ENCODE peak calls at places on chromosomes 2 and 18, in ten cellular contexts. N is right atrium auricular region; Z is pancreas; H is breast epithelium; B is tibial artery; U is right lobe of liver; M is adipocyte; R is naive thymus-derived CD4-positive, alpha-beta T cell; Q is IMR-90; A is heart left ventricle. J is an unnamed sample. For H3K4me1, the result is how much of the 10 kb centered on the place peaks cover.

GRCh38 chr2:85792783-85793441 is 39.1 kb downstream of the ATOH8 start:
- DNase-seq in N (no peak), Z (peak), H (no peak), B (peak), U (peak), M (peak), R (no peak), Q (peak), A (no peak), J (peak)

GRCh38 chr2:219634951-219635751 is 7.7 kb downstream of the SLC4A3 start:
- DNase-seq in N (no peak), Z (no peak), H (no peak), B (peak), U (no peak), M (no peak), R (no peak), Q (no peak), A (no peak), J (peak)

GRCh38 chr18:46555724-46556123 is 101.3 kb downstream of the LOXHD1 start:
- DNase-seq in N (no peak), Z (no peak), H (no peak), B (no peak), U (no peak), M (no peak), R (no peak), Q (peak), A (peak), J (no peak)

GRCh38 chr2:46179037-46179621 is 118.1 kb upstream of the EPAS1 start:
- DNase-seq in N (peak), Z (no peak), H (no peak), B (peak), U (peak), M (peak), R (peak), Q (peak), A (peak), J (peak)

GRCh38 chr2:127392133-127392827 is 4.5 kb upstream of the MAP3K2 start:
- DNase-seq in N (no peak), Z (no peak), H (no peak), B (no peak), U (no peak), M (no peak), R (no peak), Q (peak), A (no peak), J (no peak)

GRCh38 chr18:67300498-67300897 is 216.0 kb downstream of the DSEL start:
- DNase-seq in N (no peak), Z (no peak), H (no peak), B (no peak), U (no peak), M (no peak), R (peak), Q (no peak), A (no peak), J (no peak)

GRCh38 chr2:215207791-215208367 is 69.5 kb upstream of the ABCA12 start:
- DNase-seq in N (no peak), Z (no peak), H (no peak), B (no peak), U (no peak), M (no peak), R (no peak), Q (no peak), A (no peak), J (no peak)

GRCh38 chr2:207498427-207498826 is 31.3 kb upstream of the CREB1 start:
- DNase-seq in N (no peak), Z (no peak), H (no peak), B (no peak), U (no peak), M (no peak), R (no peak), Q (no peak), A (no peak), J (no peak)

GRCh38 chr18:45004531-45004930 is 323.8 kb downstream of the SETBP1 start:
- DNase-seq in N (no peak), Z (no peak), H (no peak), B (no peak), U (no peak), M (peak), R (no peak), Q (peak), A (no peak), J (no peak)

GRCh38 chr2:134282638-134283400 is 28.9 kb downstream of the MGAT5 start:
- DNase-seq in N (no peak), Z (no peak), H (no peak), B (no peak), U (no peak), M (no peak), R (peak), Q (no peak), A (no peak), J (no peak)

GRCh38 chr2:164737612-164738081 is 104.0 kb downstream of the COBLL1 start:
- DNase-seq in N (peak), Z (peak), H (no peak), B (peak), U (peak), M (peak), R (no peak), Q (peak), A (peak), J (peak)

GRCh38 chr2:221124542-221125235 is 447.4 kb downstream of the EPHA4 start:
- DNase-seq in N (no peak), Z (no peak), H (no peak), B (no peak), U (no peak), M (peak), R (no peak), Q (no peak), A (peak), J (no peak)

GRCh38 chr2:165617720-165618119 is 148.2 kb downstream of the CSRNP3 start:
- DNase-seq in N (no peak), Z (no peak), H (no peak), B (no peak), U (no peak), M (no peak), R (no peak), Q (no peak), A (no peak), J (no peak)

GRCh38 chr18:48826806-48827205 is 124.0 kb downstream of the SMAD7 start:
- DNase-seq in N (peak), Z (peak), H (peak), B (peak), U (peak), M (no peak), R (no peak), Q (no peak), A (no peak), J (peak)

GRCh38 chr2:230717595-230717994 is 5.0 kb downstream of the CAB39 start:
- DNase-seq in N (no peak), Z (no peak), H (no peak), B (no peak), U (no peak), M (no peak), R (no peak), Q (no peak), A (no peak), J (no peak)

GRCh38 chr2:24771905-24772586 is 21.1 kb downstream of the PTRHD1 start:
- DNase-seq in N (no peak), Z (no peak), H (no peak), B (no peak), U (no peak), M (no peak), R (no peak), Q (no peak), A (no peak), J (no peak)

GRCh38 chr2:72142743-72143440 is 4.8 kb downstream of the CYP26B1 start:
- DNase-seq in N (peak), Z (peak), H (peak), B (peak), U (peak), M (no peak), R (no peak), Q (peak), A (peak), J (peak)

GRCh38 chr2:72144412-72144745 is 3.3 kb downstream of the CYP26B1 start:
- DNase-seq in N (peak), Z (no peak), H (peak), B (no peak), U (no peak), M (no peak), R (no peak), Q (no peak), A (peak), J (peak)

GRCh38 chr2:72144746-72145657 is 2.7 kb downstream of the CYP26B1 start:
- DNase-seq in N (peak), Z (peak), H (peak), B (no peak), U (peak), M (peak), R (no peak), Q (no peak), A (peak), J (peak)

GRCh38 chr2:72141881-72142742 is 5.5 kb downstream of the CYP26B1 start:
- DNase-seq in N (peak), Z (peak), H (no peak), B (no peak), U (peak), M (no peak), R (no peak), Q (no peak), A (no peak), J (no peak)

GRCh38 chr2:72143441-72144356 is 4.0 kb downstream of the CYP26B1 start:
- DNase-seq in N (peak), Z (peak), H (peak), B (no peak), U (peak), M (no peak), R (no peak), Q (no peak), A (no peak), J (no peak)
- H3K4me3 ChIP-seq in N (peak), Z (peak), H (peak), B (peak), U (peak), M (peak), R (no peak), Q (no peak), A (peak), J (peak)

GRCh38 chr2:239216251-239216613 is 184.6 kb downstream of the HDAC4 start:
- DNase-seq in N (no peak), Z (no peak), H (peak), B (no peak), U (no peak), M (no peak), R (no peak), Q (no peak), A (no peak), J (no peak)
- H3K4me1 ChIP-seq in N (under half), Z (under half), H (under half), B (under half), U (under half), M (under half), R (under half), Q (under half), A (under half), J (under half)

DNA sequence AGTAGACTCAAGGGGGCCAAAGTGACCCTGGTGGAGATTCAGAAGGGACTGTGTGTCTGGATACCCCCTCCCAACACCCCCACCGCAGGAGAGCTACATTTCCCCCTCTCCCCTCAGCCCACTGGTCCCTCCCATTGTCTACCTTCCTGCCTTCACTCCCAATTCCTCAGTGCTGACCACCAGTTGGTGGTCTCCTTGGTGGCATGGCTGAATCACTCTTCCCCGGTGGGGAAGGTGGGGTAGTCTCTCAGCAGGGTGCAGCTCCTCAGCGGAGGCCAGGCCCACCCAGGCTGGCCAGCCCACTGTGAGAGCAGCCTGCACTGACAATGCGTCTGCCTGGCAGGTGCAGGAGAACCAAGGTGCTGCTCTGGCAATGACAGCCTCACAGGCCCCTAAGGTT is 62.5 kb upstream of the PAX8 start:
- DNase-seq in N (no peak), Z (no peak), H (no peak), B (no peak), U (no peak), M (no peak), R (no peak), Q (no peak), A (no peak), J (no peak)
- H3K4me3 ChIP-seq in N (no peak), Z (no peak), H (no peak), B (no peak), U (no peak), M (no peak), R (no peak), Q (no peak), A (no peak), J (no peak)

DNA sequence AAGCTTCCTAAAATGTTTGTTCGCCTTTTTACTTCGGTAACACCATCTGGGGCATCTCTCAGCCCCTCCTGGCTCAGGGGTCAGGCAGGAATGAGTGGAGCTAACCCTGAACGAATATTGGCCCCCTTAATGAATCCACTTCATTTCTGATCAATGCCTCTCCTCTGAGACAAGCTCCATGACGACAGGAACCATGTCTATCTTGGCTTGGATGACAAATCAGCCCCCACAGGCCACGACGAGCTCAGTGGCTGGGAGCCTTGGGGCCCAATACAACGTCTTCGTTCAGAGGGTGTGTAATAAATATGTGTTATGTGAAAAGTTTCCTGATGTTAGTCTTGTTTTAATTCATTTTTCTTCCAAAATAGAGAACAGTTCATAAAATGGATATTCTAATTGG is 133.0 kb downstream of the COL6A3 start:
- DNase-seq in N (no peak), Z (no peak), H (no peak), B (no peak), U (no peak), M (no peak), R (no peak), Q (peak), A (no peak), J (no peak)
- H3K4me1 ChIP-seq in N (under half), Z (under half), H (under half), B (under half), U (under half), M (half or more), R (under half), Q (under half), A (under half), J (under half)

GRCh38 chr2:200308421-200309295 is 2.2 kb downstream of the SPATS2L start:
- DNase-seq in N (no peak), Z (no peak), H (no peak), B (no peak), U (no peak), M (peak), R (no peak), Q (peak), A (no peak), J (no peak)

GRCh38 chr2:200306719-200306968 is 151 bp downstream of the SPATS2L start:
- DNase-seq in N (no peak), Z (no peak), H (no peak), B (no peak), U (no peak), M (no peak), R (peak), Q (no peak), A (no peak), J (no peak)

GRCh38 chr2:200308001-200308400 is 1.5 kb downstream of the SPATS2L start:
- DNase-seq in N (no peak), Z (no peak), H (no peak), B (no peak), U (no peak), M (peak), R (no peak), Q (peak), A (no peak), J (no peak)

GRCh38 chr2:200306969-200307811 is 697 bp downstream of the SPATS2L start:
- DNase-seq in N (no peak), Z (peak), H (no peak), B (peak), U (peak), M (peak), R (peak), Q (no peak), A (peak), J (peak)

GRCh38 chr2:200305797-200306718 is at the start of gene SPATS2L:
- DNase-seq in N (peak), Z (peak), H (peak), B (peak), U (peak), M (peak), R (peak), Q (peak), A (peak), J (peak)
- H3K4me3 ChIP-seq in N (peak), Z (peak), H (peak), B (peak), U (peak), M (peak), R (peak), Q (peak), A (peak), J (peak)

J was measured in ovary.